ENCODE peak calls at places on chromosomes 5 and 9, in five cellular contexts. Y is ovary, L is K562, Z is adrenal gland, D is H54. S is an unnamed sample.

GRCh38 chr5:9125852-9126251 is 420.0 kb downstream of the SEMA5A start:
- DNase-seq in Y (no peak), D (no peak), Z (no peak), L (no peak), S (no peak)

GRCh38 chr5:95390812-95391492 is at the start of gene FAM81B:
- DNase-seq in D (no peak), Z (no peak), L (no peak), Y (no peak), S (no peak)

GRCh38 chr5:160278356-160278755 is 34.0 kb downstream of the CCNJL start:
- DNase-seq in Y (no peak), D (no peak), L (no peak), Z (no peak), S (no peak)

GRCh38 chr9:124660341-124660801 is 110.7 kb downstream of the NR6A1 start:
- DNase-seq in D (no peak), Y (no peak), L (peak; percentile 29), Z (peak; percentile 17), S (no peak)

GRCh38 chr9:76729980-76730737 is 34.1 kb upstream of the PCA3 start:
- DNase-seq in Y (no peak), Z (no peak), D (no peak), L (no peak), S (no peak)

GRCh38 chr9:135474915-135475314 is 4.7 kb upstream of the PPP1R26 start:
- DNase-seq in Y (no peak), D (no peak), Z (no peak), L (peak; percentile 77), S (no peak)

GRCh38 chr5:79829260-79829659 is 139.6 kb downstream of the CMYA5 start:
- DNase-seq in L (no peak), Y (no peak), D (no peak), Z (no peak), S (no peak)

GRCh38 chr9:69740872-69741505 is 18.8 kb downstream of the PTAR1 start:
- DNase-seq in Z (no peak), Y (no peak), D (no peak), L (no peak), S (no peak)

GRCh38 chr5:133273661-133274596 is 222.1 kb downstream of the HSPA4 start:
- DNase-seq in Y (no peak), D (peak; percentile 51), L (no peak), Z (no peak), S (peak; percentile 59)

GRCh38 chr9:94056442-94056974 is 27.8 kb upstream of the PTPDC1 start:
- DNase-seq in Y (no peak), Z (no peak), D (no peak), L (no peak), S (no peak)

GRCh38 chr5:139524446-139524845 is 36.7 kb upstream of the UBE2D2 start:
- DNase-seq in Y (no peak), Z (no peak), D (no peak), L (no peak), S (no peak)

GRCh38 chr5:15489571-15490235 is 10.3 kb upstream of the FBXL7 start:
- DNase-seq in Y (no peak), D (no peak), L (no peak), Z (peak; percentile 21), S (no peak)

GRCh38 chr9:23644326-23644725 is 181.7 kb downstream of the ELAVL2 start:
- DNase-seq in Y (no peak), D (no peak), Z (no peak), L (no peak), S (no peak)

DNA sequence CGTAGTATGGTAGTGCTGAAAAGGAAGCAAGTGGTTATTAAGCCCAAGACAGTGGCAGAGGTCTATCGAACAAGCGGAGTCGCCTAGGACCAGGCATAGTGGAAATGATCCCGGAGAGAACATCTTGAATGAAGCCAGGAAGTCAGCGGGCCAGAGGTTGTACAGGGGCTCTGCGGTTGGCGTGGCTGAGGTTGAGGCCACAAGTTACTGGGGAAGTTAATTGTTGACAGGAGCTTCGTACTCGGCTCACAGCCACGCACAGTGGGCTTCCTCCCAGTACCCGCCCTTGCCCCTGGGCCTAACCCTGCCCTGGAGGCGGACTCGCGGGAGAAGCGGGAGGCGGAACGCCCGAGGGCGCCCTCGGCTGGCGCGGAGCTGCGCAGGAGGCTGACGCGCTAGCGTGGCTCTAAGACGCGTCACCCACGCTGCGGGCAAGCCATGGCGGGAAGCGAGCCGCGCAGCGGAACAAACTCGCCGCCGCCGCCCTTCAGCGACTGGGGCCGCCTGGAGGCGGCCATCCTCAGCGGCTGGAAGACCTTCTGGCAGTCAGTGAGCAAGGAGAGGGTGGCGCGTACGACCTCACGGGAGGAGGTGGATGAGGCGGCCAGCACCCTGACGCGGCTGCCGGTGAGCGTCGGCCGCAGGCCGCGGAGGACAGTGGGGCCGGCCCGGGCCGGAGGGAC is at the start of gene FBXO4:
- DNase-seq in L (peak; percentile 87), D (peak; percentile 86), Z (peak; percentile 85), Y (peak; percentile 83), S (peak; percentile 78)
- TF ChIP-seq POLR2A in L (peak; percentile 94), D (peak; percentile 82), Z (peak; percentile 65), Y (peak; percentile 60), S (peak; percentile 34)

GRCh38 chr9:25681270-25681669 is 3.0 kb upstream of the TUSC1 start:
- DNase-seq in D (peak; percentile 7), L (no peak), Y (no peak), Z (no peak), S (no peak)

GRCh38 chr9:25677301-25678146 is 720 bp downstream of the TUSC1 start:
- DNase-seq in D (peak; percentile 79), L (no peak), Y (peak; percentile 92), Z (peak; percentile 88), S (peak; percentile 74)

GRCh38 chr9:25678846-25679360 is 659 bp upstream of the TUSC1 start:
- DNase-seq in L (no peak), Z (no peak), Y (no peak), D (no peak), S (no peak)

GRCh38 chr9:25678147-25678666 is at the start of gene TUSC1:
- DNase-seq in D (peak; percentile 81), L (no peak), Y (peak; percentile 90), Z (peak; percentile 92), S (peak; percentile 51)
- TF ChIP-seq POLR2A in D (peak; percentile 33), L (no peak), Y (peak; percentile 66), Z (peak; percentile 74), S (peak; percentile 17)

DNA sequence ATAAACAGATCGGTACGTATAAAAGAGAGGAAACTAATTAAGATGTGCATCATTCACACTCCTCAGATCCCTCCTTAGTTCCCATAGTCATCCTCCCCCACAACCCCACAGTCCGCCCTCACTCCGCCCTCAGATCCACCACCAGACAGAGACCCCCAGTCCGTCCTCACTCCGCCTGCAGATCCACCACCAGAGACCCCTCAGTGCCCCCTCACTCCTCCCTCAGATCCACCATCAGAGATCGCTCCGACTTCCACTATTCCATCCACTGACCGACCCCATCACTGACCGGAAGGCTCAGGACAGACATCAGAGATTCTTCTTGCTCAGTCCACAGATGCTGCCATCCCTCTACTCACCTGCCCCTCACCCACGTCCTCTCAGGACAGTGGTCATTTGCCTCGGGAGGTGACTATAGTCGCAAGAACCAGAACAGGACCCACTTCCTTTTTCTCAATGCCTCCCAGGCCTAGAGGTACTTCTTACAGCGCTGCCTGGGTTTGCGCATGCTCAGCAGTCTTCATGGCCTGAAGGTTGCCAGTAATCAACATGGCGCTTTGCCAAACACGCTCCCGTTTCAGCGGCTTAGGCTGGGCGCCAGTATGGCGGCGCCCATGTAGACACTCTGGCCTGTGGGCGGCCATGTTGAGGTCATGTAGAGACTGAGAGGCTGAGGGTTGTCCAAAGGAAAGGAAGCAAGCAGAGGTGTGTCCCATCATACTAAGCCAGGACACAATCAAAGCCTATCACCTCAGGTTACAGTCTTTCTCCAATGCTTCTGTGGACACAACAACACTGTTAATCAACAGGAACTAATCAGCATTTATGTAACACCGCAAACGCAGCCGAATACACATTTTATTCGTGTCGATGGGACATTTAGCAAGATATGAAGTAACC is at the start of gene ZNF484:
- DNase-seq in Y (peak; percentile 98), Z (peak; percentile 97), D (peak; percentile 80), L (peak; percentile 94), S (peak; percentile 90)
- TF ChIP-seq POLR2A in Y (no peak), Z (no peak), D (peak; percentile 34), L (peak; percentile 90), S (no peak)

GRCh38 chr5:33985447-33985846 is 954 bp upstream of the SLC45A2 start:
- DNase-seq in Z (no peak), Y (no peak), L (no peak), D (no peak), S (no peak)

GRCh38 chr5:33984671-33985124 is at the start of gene SLC45A2:
- DNase-seq in Z (no peak), D (no peak), L (no peak), Y (no peak), S (no peak)

GRCh38 chr5:33980030-33980429 is 4.5 kb downstream of the SLC45A2 start:
- DNase-seq in Y (no peak), Z (no peak), D (no peak), L (no peak), S (no peak)

GRCh38 chr5:33981408-33982171 is 2.9 kb downstream of the SLC45A2 start:
- DNase-seq in D (no peak), Y (no peak), L (no peak), Z (no peak), S (no peak)

GRCh38 chr5:33984178-33984577 is 315 bp downstream of the SLC45A2 start:
- DNase-seq in D (no peak), Z (no peak), L (no peak), Y (no peak), S (no peak)
- TF ChIP-seq POLR2A in D (no peak), Z (no peak), L (no peak), Y (no peak), S (no peak)

GRCh38 chr5:86463339-86463738 is 154.4 kb upstream of the COX7C start:
- DNase-seq in Z (no peak), Y (no peak), L (peak; percentile 15), D (no peak), S (no peak)

GRCh38 chr5:86460519-86460918 is 157.2 kb upstream of the COX7C start:
- DNase-seq in D (no peak), Y (no peak), L (no peak), Z (no peak), S (no peak)

GRCh38 chr5:86461169-86461956 is 156.4 kb upstream of the COX7C start:
- DNase-seq in L (no peak), Z (no peak), D (no peak), Y (no peak), S (no peak)

DNA sequence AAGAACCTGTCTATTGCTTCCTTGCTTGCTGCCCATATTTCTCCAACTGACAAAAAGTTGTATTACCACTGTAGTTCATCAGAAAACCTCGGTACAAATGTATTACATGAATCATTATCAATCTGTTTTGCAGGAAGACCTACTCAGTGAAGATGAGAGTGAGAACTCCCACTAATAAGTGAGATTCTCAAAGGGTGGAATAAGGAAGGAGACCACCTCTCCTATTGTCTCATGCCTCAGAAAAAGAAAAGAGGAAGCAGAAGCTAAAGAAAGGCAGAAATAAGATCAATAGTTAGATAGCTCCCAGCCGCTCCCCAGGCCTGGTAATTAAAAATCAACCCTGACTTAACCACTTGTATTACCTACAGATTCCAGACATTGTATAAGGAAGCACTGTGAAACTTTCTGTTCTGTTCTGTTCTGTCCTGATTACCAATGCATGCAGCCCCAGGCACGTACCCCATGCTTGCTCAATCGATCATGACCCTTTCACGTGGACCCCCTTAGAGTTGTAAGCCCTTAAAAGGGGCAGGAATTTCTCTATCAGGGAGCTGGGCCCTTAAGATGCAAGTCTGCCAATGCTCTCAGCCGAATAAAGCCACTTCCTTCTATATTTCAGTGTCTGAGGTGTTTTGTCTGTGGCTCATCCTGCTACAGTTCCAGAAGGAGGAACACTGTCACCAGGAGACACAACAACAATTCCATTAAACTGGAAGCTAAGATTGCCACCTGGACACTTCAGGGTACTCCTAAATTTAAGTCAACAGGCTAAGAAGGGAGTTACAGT is 152.5 kb upstream of the COX7C start:
- DNase-seq in D (no peak), Z (no peak), L (no peak), Y (no peak), S (no peak)
- TF ChIP-seq POLR2A in D (no peak), Z (no peak), L (no peak), Y (no peak), S (no peak)